ENCODE peak calls at places on chromosomes 12 and 14, in four cellular contexts. T, W, Y and J are unnamed samples.

GRCh38 chr14:91281346-91281745 is 36.8 kb upstream of the GPR68 start:
- DNase-seq in T (no peak), W (no peak), Y (no peak), J (no peak)

GRCh38 chr12:131066207-131066885 is 112.6 kb downstream of the ADGRD1 start:
- DNase-seq in T (peak; percentile 38), W (no peak), Y (no peak), J (no peak)

GRCh38 chr12:53676715-53677611 is 1.1 kb upstream of the ATP5MC2 start:
- DNase-seq in T (peak; percentile 57), W (peak; percentile 78), Y (no peak), J (no peak)

GRCh38 chr12:2902287-2902880 is 11.7 kb downstream of the TULP3 start:
- DNase-seq in T (peak; percentile 26), W (no peak), Y (no peak), J (no peak)

GRCh38 chr12:113678222-113678621 is 206.6 kb upstream of the LHX5 start:
- DNase-seq in T (no peak), W (no peak), Y (no peak), J (no peak)

GRCh38 chr12:94795520-94795919 is 145.2 kb upstream of the TMCC3 start:
- DNase-seq in T (no peak), W (peak; percentile 89), Y (no peak), J (no peak)

GRCh38 chr14:68655961-68656360 is 136.9 kb downstream of the ZFP36L1 start:
- DNase-seq in T (no peak), W (no peak), Y (no peak), J (peak; percentile 14)

GRCh38 chr12:94126067-94126466 is 22.3 kb upstream of the PLXNC1 start:
- DNase-seq in T (no peak), W (no peak), Y (no peak), J (no peak)

GRCh38 chr14:63887899-63888298 is 35.1 kb downstream of the SYNE2 start:
- DNase-seq in T (no peak), W (no peak), Y (no peak), J (no peak)

GRCh38 chr14:100634026-100634425 is 46.8 kb upstream of the BEGAIN start:
- DNase-seq in T (no peak), W (no peak), Y (no peak), J (no peak)

DNA sequence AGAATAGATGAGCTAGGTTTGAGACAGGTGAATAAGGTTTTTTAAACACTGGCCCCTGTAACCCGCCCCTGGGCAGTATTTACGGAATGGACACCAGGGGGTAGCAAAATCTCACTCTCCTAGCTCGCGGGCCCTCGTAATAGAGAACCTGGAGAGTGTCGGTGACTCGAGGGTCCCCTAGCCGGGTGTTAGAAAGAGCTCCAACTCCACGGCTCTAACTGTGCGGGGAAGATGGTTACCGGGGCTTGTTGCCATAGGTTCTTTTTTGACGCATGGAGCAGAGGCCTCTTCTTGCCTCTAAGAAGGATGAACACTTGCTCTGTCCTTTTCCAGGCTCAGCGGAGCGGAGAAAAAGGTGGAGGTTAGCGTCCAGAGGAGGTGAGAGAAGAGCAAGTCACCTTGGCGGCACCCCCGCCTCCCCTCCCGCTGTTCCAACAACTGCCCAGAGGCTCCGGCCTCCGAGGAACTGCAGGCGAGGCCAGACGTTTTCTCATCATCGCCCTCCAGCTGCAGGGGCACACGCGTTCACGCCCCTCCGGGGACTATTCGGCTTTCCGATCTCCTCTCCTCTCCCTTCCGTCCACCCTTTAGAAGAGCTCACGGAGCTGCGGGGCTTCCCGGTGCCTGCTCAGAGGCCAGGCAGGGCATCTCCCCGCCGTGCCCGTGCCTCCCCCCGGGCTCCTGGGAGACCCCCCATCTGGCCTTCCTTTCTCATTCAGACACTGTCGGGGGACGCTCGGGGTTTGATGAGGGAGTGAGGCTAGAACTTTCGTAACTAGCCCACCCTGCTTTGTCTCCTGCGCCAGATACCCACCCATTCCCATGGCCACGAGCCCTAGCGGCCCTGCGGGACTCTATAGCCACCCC is 1.4 kb upstream of the ARHGEF40 start:
- DNase-seq in T (peak; percentile 78), W (peak; percentile 79), Y (no peak), J (peak; percentile 51)
- H3K4me3 ChIP-seq in T (peak overlapping the region; percentile 90), W (peak overlapping the region; percentile 86), Y (no peak overlapping the region), J (no peak overlapping the region)

GRCh38 chr12:15527201-15527782 is 205.0 kb downstream of the PTPRO start:
- DNase-seq in T (no peak), W (peak; percentile 28), Y (no peak), J (no peak)
- TF ChIP-seq CTCF in T (no peak), W (peak; percentile 27), Y (no peak), J (peak; percentile 16)

DNA sequence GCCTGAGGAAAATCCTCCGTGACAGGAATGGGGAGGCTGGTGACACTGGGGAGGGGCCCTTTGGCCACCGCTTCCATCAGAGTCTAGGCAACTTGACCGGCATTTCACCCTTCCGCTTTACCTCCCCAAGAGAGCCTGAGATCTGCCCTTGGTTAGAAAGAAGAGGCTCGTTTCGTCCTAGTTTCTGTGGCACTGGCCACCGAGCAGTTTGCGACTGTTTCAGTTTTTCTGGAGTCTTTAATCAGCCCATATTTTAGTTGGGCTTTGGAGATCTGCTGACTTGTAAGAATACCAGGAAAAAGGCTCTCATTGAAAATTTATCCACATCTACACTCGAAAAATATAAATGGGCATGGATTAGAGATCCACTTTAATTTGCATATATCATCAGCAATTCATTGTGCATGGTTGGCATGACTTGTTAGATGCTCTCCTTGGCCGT is 414 bp upstream of the ANKS1B start:
- DNase-seq in T (no peak), W (peak; percentile 36), Y (no peak), J (peak; percentile 21)
- H3K4me3 ChIP-seq in T (peak overlapping the region; percentile 53), W (peak overlapping the region; percentile 73), Y (peak overlapping the region; percentile 58), J (peak overlapping the region; percentile 66)

GRCh38 chr12:43095669-43096068 is 456.3 kb downstream of the ADAMTS20 start:
- DNase-seq in T (no peak), W (no peak), Y (no peak), J (no peak)
- TF ChIP-seq CTCF in T (no peak), W (no peak), Y (no peak), J (no peak)

DNA sequence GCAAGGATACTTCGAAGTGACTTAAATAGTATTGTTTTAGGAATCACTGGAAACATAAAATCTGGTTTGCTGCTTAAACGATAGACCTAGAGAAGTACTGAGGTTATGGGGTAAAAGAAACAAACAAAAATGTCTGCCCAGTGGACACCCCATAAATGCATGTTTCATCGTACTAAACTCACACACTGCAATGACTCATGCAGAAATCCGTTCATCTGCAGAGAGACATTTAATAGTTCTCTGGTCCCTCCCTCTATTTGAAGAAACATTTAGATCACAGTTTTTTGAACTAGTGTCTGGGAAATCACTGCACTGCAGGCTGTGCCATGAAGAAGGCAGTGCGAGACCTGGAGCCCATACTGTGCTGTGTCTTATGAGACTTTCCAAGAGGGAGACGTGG is 25.5 kb downstream of the SLC17A8 start:
- DNase-seq in T (no peak), W (peak; percentile 10), Y (no peak), J (no peak)
- H3K4me3 ChIP-seq in T (no peak overlapping the region), W (no peak overlapping the region), Y (no peak overlapping the region), J (no peak overlapping the region)

DNA sequence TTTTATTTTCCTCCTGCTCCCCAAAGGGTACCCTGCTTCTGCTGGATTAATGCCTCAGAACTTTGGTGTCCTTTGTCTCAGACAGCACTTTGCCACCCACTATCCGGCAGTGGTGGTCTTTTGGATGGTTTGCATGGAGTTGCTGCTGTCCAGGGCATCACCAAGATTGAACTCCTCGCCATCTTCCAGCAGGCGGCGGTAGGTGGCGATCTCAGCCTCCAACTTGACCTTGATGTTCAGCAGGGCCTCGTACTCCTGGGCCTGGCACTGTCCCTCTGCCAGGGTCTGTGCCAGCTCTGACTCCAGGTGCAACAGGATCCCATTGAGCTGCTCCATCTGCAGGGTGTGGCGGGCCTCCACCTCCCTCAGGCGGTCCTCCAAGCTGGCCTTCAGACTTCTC is 9.4 kb upstream of the NOPCHAP1 start:
- DNase-seq in T (no peak), W (no peak), Y (no peak), J (no peak)
- TF ChIP-seq CTCF in T (no peak), W (no peak), Y (no peak), J (no peak)